ENCODE peak calls at places on chromosome 6, in six cellular contexts. B, U, R, J, T and M are unnamed samples.

GRCh38 chr6:42387336-42387735 is 64.4 kb downstream of the TRERF1 start:
- DNase-seq in R (no peak), J (no peak), B (no peak), U (no peak), T (no peak), M (no peak)

GRCh38 chr6:97068211-97068610 is 143.7 kb downstream of the KLHL32 start:
- DNase-seq in T (no peak), U (no peak), R (peak; percentile 30), J (no peak), B (no peak), M (no peak)

GRCh38 chr6:117555882-117556498 is 46.3 kb downstream of the GOPC start:
- DNase-seq in R (peak; percentile 30), B (no peak), T (peak; percentile 16), U (peak; percentile 40), J (no peak), M (no peak)

GRCh38 chr6:169253745-169254238 is at the start of gene THBS2:
- DNase-seq in B (no peak), U (peak; percentile 90), R (peak; percentile 65), J (peak; percentile 84), T (peak; percentile 77), M (no peak)

GRCh38 chr6:104789770-104790190 is 69.9 kb downstream of the HACE1 start:
- DNase-seq in U (peak; percentile 22), B (no peak), J (no peak), T (no peak), R (no peak), M (peak; percentile 18)

GRCh38 chr6:123659960-123660748 is 23.4 kb upstream of the TRDN start:
- DNase-seq in J (no peak), U (no peak), R (no peak), T (no peak), B (no peak), M (no peak)

GRCh38 chr6:74578339-74578738 is 627.5 kb downstream of the COL12A1 start:
- DNase-seq in J (no peak), R (no peak), U (peak; percentile 11), T (no peak), B (no peak), M (no peak)

GRCh38 chr6:111841822-111842221 is 31.4 kb downstream of the FYN start:
- DNase-seq in R (no peak), B (no peak), T (no peak), J (no peak), U (peak; percentile 86), M (no peak)

GRCh38 chr6:28693033-28693750 is 167.5 kb downstream of the GPX5 start:
- DNase-seq in J (no peak), U (peak; percentile 73), T (no peak), B (no peak), R (peak; percentile 20), M (no peak)

GRCh38 chr6:31582230-31582601 is at the start of gene LTB:
- DNase-seq in U (no peak), J (no peak), T (no peak), B (no peak), R (no peak), M (no peak)

GRCh38 chr6:70839286-70840266 is 117.3 kb downstream of the B3GAT2 start:
- DNase-seq in B (no peak), J (no peak), T (no peak), R (no peak), U (no peak), M (no peak)

GRCh38 chr6:71209626-71210025 is 79.0 kb upstream of the OGFRL1 start:
- DNase-seq in J (no peak), B (no peak), T (no peak), U (no peak), R (no peak), M (no peak)

GRCh38 chr6:109465772-109466171 is 10.2 kb upstream of the MICAL1 start:
- DNase-seq in B (no peak), U (no peak), J (no peak), T (no peak), R (no peak), M (no peak)

GRCh38 chr6:44309092-44309491 is 4.1 kb downstream of the AARS2 start:
- DNase-seq in B (no peak), R (no peak), T (no peak), U (no peak), J (peak; percentile 30), M (no peak)

DNA sequence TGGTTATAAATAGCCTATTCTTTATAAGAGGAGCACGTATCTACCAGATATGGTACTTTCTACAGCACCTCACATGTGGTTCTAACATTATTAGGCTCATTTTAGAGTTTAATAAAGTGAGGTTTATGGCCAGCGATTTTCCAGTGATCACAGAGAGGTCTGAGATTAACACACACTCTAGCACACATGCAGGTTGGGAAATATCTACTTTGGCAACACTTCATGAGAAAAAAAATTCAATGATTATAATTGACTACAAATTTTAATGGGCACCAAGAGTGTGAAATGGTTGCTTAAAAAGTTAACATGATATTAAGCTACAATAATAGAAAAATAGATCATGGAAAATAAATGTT is 693 bp upstream of the KLHL31 start:
- DNase-seq in B (no peak), J (no peak), U (no peak), T (no peak), R (no peak), M (no peak)
- H3K27me3 ChIP-seq in B (peaks cover 72% of the 10 kb centered on the region), J (peaks cover 3% of the 10 kb centered on the region), U (no peaks in the 10 kb centered on the region), T (no peaks in the 10 kb centered on the region), R (peaks cover 26% of the 10 kb centered on the region), M (no peaks in the 10 kb centered on the region)

DNA sequence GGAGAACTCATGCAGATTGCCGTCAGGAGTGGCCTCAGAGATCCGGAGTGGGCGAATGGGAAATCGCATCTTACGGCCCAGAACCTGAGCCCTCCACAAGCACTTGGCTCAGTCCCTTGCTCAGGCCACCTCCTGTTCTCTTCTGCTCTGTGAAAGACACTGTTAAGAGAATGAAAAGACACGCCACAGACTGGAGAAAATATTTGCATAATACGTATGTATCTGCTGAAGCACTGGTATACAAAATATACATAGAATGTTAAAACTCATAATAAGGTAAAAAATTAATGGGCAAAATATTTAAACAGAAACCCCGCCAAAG is 838 bp upstream of the POM121L2 start:
- DNase-seq in U (no peak), J (no peak), R (no peak), T (no peak), B (no peak), M (no peak)
- H3K27me3 ChIP-seq in U (no peaks in the 10 kb centered on the region), J (peaks cover 11% of the 10 kb centered on the region), R (peaks cover 84% of the 10 kb centered on the region), T (no peaks in the 10 kb centered on the region), B (peaks cover 85% of the 10 kb centered on the region), M (no peaks in the 10 kb centered on the region)

GRCh38 chr6:10414766-10415592 is at the start of gene TFAP2A:
- DNase-seq in R (peak; percentile 89), B (no peak), T (no peak), J (no peak), U (peak; percentile 16), M (peak; percentile 36)
- H3K27me3 ChIP-seq in R (peaks cover 100% of the 10 kb centered on the region), B (peaks cover 99% of the 10 kb centered on the region), T (no peaks in the 10 kb centered on the region), J (no peaks in the 10 kb centered on the region), U (peaks cover 78% of the 10 kb centered on the region), M (no peaks in the 10 kb centered on the region)

DNA sequence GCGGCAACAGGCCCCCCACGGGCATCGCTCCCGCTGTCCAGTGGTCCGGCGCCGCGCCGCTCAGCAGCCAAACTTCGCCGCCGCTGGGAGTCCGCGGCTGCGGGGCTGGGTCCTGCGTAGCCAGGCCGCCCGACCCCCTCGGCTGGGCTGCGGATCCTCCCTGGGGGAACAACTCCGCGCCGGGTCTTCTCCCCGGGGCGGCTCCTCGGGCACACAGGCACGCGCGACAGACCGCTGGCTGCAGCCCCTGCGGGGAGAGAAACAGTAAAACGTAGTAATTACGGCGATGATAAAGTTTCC is 570 bp downstream of the MAN1A1 start:
- DNase-seq in U (no peak), J (no peak), T (no peak), R (no peak), B (no peak), M (no peak)
- H3K27me3 ChIP-seq in U (no peaks in the 10 kb centered on the region), J (no peaks in the 10 kb centered on the region), T (no peaks in the 10 kb centered on the region), R (peaks cover 66% of the 10 kb centered on the region), B (peaks cover 5% of the 10 kb centered on the region), M (no peaks in the 10 kb centered on the region)

GRCh38 chr6:85298553-85298952 is 151.3 kb upstream of the NT5E start:
- DNase-seq in U (no peak), T (no peak), R (no peak), J (no peak), B (no peak), M (no peak)
- H3K27me3 ChIP-seq in U (no peaks in the 10 kb centered on the region), T (no peaks in the 10 kb centered on the region), R (no peaks in the 10 kb centered on the region), J (no peaks in the 10 kb centered on the region), B (no peaks in the 10 kb centered on the region), M (no peaks in the 10 kb centered on the region)

DNA sequence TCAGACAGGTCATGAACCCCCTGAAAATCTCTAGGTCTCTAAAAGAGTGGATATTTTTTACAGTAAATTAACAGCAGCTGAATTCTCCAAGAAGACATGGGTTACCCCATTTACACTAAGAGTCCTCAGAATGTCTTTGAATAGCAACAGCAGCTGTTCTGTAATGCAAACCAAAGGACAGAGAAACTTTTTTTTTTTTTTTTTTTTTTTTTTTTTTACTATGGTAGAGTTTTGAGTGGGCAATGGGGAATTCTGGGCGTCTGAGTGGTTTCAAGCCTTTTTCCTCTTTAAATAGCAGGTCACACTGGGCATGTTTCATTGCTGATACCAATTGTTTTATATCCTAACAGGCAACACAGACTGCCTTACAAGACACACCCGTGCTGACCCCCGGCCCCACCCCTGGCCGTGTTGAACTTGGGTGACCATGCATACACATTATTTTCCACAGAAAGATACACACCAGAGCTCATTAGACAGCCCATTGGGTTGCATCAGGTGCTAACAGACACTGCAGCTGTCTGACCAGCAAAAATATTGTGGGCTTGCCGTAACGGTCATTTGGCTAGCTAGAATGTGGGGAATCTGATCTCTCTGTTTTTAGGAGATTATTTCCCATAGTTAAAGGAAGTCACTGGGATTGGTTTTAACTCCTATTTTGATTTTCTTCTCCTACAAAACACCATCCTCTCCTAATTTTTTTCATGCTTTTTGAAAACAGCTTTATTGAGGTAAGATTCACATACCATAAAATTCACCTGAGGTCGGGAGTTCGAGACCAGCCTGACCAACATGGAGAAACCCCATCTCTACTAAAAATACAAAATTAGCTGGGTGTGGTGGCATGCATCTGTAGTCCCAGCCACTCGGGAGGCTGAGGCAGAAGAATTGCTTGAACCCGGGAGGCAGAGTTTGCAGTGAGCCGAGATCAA is 26.7 kb upstream of the IRF4 start:
- DNase-seq in J (no peak), U (no peak), R (no peak), T (no peak), B (no peak), M (no peak)
- H3K27me3 ChIP-seq in J (no peaks in the 10 kb centered on the region), U (peaks cover 2% of the 10 kb centered on the region), R (no peaks in the 10 kb centered on the region), T (no peaks in the 10 kb centered on the region), B (peaks cover 30% of the 10 kb centered on the region), M (no peaks in the 10 kb centered on the region)